ENCODE peak calls at places on chromosomes 12 and 14, in nine cellular contexts. A is AML-193; S is OCI-M1; F is activated CD4-positive, alpha-beta T cell treated with anti-CD3 and anti-CD28 coated beads for 48 hours; Q is NCI-H1092 treated with DMSO at 0.1 percent for 48 hours; O is ovary; C is activated T-helper 2 cell treated with anti-CD3 and anti-CD28 coated beads, Interferon-gamma antibody, Interleukin-2, Interleukin-4, amounts not matched to agents 10 μg/mL and 5 μg/mL and 100 μg/mL, durations not matched to agents 14 hours and 24 hours and 36 hours; V is stimulated activated CD8-positive, alpha-beta memory T cell treated with anti-CD3 and anti-CD28 coated beads, Interleukin-15, amount 100 ng/mL, for 24 hours; D is body of pancreas. X is an unnamed sample.

GRCh38 chr14:26730929-26731618 is 133.2 kb upstream of the NOVA1 start:
- DNase-seq in A (no peak), F (no peak), D (no peak), S (peak), C (no peak), V (no peak), O (no peak), Q (peak), X (peak)

GRCh38 chr14:97319691-97320090 is 522.5 kb downstream of the VRK1 start:
- DNase-seq in D (no peak), V (no peak), F (no peak), C (no peak), Q (no peak), O (no peak), S (no peak), A (no peak), X (no peak)

GRCh38 chr14:69360438-69361108 is 37.5 kb downstream of the ERH start:
- DNase-seq in C (no peak), D (no peak), A (no peak), O (no peak), Q (no peak), F (peak), S (no peak), V (no peak), X (peak)

GRCh38 chr12:89950421-89950820 is 241.8 kb upstream of the ATP2B1 start:
- DNase-seq in S (no peak), Q (no peak), V (no peak), C (no peak), A (no peak), O (no peak), D (no peak), F (no peak), X (peak)

GRCh38 chr12:105704788-105705187 is 374.3 kb downstream of the C12orf75 start:
- DNase-seq in Q (no peak), D (no peak), V (no peak), A (no peak), F (no peak), S (no peak), C (no peak), O (no peak), X (no peak)

GRCh38 chr12:81450920-81451739 is 308.0 kb downstream of the PPFIA2 start:
- DNase-seq in A (peak), F (no peak), V (no peak), C (no peak), D (peak), O (no peak), S (peak), Q (peak), X (peak)

GRCh38 chr12:25529738-25530137 is 23.3 kb downstream of the LMNTD1 start:
- DNase-seq in C (no peak), A (no peak), F (no peak), O (no peak), Q (no peak), V (no peak), S (no peak), D (no peak), X (no peak)

GRCh38 chr12:12465522-12465921 is 97.1 kb downstream of the DUSP16 start:
- DNase-seq in O (no peak), S (no peak), Q (no peak), V (no peak), F (no peak), A (no peak), D (no peak), C (no peak), X (no peak)

GRCh38 chr12:69497308-69498026 is 27.3 kb downstream of the FRS2 start:
- DNase-seq in S (peak), V (no peak), C (no peak), Q (no peak), D (no peak), F (no peak), A (peak), O (no peak), X (no peak)

GRCh38 chr12:52010152-52010622 is 3.4 kb downstream of the TAMALIN start:
- DNase-seq in D (peak), F (no peak), C (no peak), S (peak), A (no peak), O (peak), V (no peak), Q (no peak), X (peak)

GRCh38 chr12:79055926-79056674 is 191.5 kb downstream of the SYT1 start:
- DNase-seq in A (no peak), C (no peak), V (no peak), Q (no peak), O (no peak), F (no peak), D (no peak), S (no peak), X (peak)

GRCh38 chr14:95830386-95830785 is 46.2 kb upstream of the TUNAR start:
- DNase-seq in F (no peak), O (no peak), D (no peak), A (no peak), V (no peak), C (no peak), S (no peak), Q (peak), X (no peak)

GRCh38 chr14:32307881-32308582 is 21.1 kb upstream of the AKAP6 start:
- DNase-seq in D (peak), S (no peak), A (no peak), V (no peak), C (no peak), Q (peak), F (no peak), O (no peak), X (peak)

X was measured in NCI-H69.